ENCODE peak calls at places on chromosomes 7 and 10, in nine cellular contexts. X, G, U, D, F, P, Q, C and O are unnamed samples.

GRCh38 chr7:2175514-2175913 is 57.2 kb downstream of the MAD1L1 start:
- DNase-seq in F (peak; percentile 91), Q (no peak), G (peak; percentile 48), U (peak; percentile 55), X (no peak), C (no peak), P (peak; percentile 55), D (no peak), O (no peak)

GRCh38 chr10:118407742-118408141 is 65.6 kb upstream of the FAM204A start:
- DNase-seq in C (no peak), X (no peak), U (no peak), P (no peak), Q (no peak), D (no peak), G (no peak), F (no peak), O (no peak)

GRCh38 chr7:42972703-42973500 is 40.7 kb downstream of the MRPL32 start:
- DNase-seq in C (peak; percentile 72), U (no peak), P (peak; percentile 81), Q (no peak), X (peak; percentile 73), D (no peak), F (peak; percentile 97), G (no peak), O (no peak)

GRCh38 chr10:34254596-34254995 is 560.5 kb downstream of the PARD3 start:
- DNase-seq in F (peak; percentile 74), D (no peak), C (no peak), X (no peak), P (no peak), Q (no peak), G (no peak), U (peak; percentile 94), O (no peak)

GRCh38 chr7:137006293-137006692 is 137.8 kb downstream of the CHRM2 start:
- DNase-seq in C (no peak), U (no peak), G (no peak), X (no peak), Q (no peak), P (no peak), F (no peak), D (no peak), O (no peak)

GRCh38 chr7:158729646-158730382 is 25.2 kb upstream of the NCAPG2 start:
- DNase-seq in P (no peak), C (no peak), Q (no peak), G (no peak), D (no peak), F (no peak), X (no peak), U (no peak), O (no peak)

GRCh38 chr10:97378933-97379921 is 21.9 kb downstream of the RRP12 start:
- DNase-seq in Q (no peak), X (no peak), F (no peak), U (no peak), G (no peak), C (no peak), P (no peak), D (no peak), O (no peak)

GRCh38 chr7:34282271-34282670 is 375.7 kb upstream of the NPSR1 start:
- DNase-seq in C (no peak), F (no peak), Q (no peak), D (no peak), X (no peak), P (no peak), G (no peak), U (no peak), O (no peak)

GRCh38 chr10:47456096-47456485 is 27.8 kb downstream of the ANXA8 start:
- DNase-seq in P (no peak), C (no peak), G (peak; percentile 6), Q (peak; percentile 54), X (peak; percentile 56), D (no peak), U (no peak), F (no peak), O (no peak)

GRCh38 chr10:96488161-96488935 is 25.4 kb downstream of the TLL2 start:
- DNase-seq in G (no peak), P (no peak), D (no peak), Q (no peak), U (no peak), C (no peak), F (peak; percentile 39), X (no peak), O (no peak)

GRCh38 chr10:102225646-102226541 is at the start of gene ELOVL3:
- DNase-seq in Q (peak; percentile 95), X (peak; percentile 96), C (peak; percentile 90), D (peak; percentile 96), F (peak; percentile 94), G (peak; percentile 90), U (peak; percentile 66), P (peak; percentile 94), O (peak; percentile 95)

GRCh38 chr10:88651131-88651541 is 13.1 kb upstream of the LIPF start:
- DNase-seq in Q (no peak), X (no peak), G (no peak), P (no peak), F (peak; percentile 76), U (no peak), C (no peak), D (no peak), O (no peak)

GRCh38 chr7:34042406-34042805 is 137.1 kb downstream of the BMPER start:
- DNase-seq in F (no peak), X (no peak), Q (no peak), P (no peak), D (no peak), G (no peak), U (no peak), C (no peak), O (no peak)

GRCh38 chr10:77214799-77215198 is 422.8 kb downstream of the KCNMA1 start:
- DNase-seq in Q (no peak), F (no peak), G (no peak), C (no peak), D (no peak), U (no peak), P (no peak), X (no peak), O (no peak)

GRCh38 chr10:77207182-77208165 is 430.1 kb downstream of the KCNMA1 start:
- DNase-seq in D (no peak), P (no peak), Q (no peak), X (no peak), U (no peak), G (no peak), F (no peak), C (no peak), O (no peak)

GRCh38 chr10:77208857-77209256 is 428.8 kb downstream of the KCNMA1 start:
- DNase-seq in Q (no peak), U (no peak), F (no peak), G (no peak), X (no peak), C (no peak), P (no peak), D (no peak), O (no peak)

GRCh38 chr10:77212632-77213031 is 425.0 kb downstream of the KCNMA1 start:
- DNase-seq in F (no peak), G (no peak), U (no peak), D (no peak), Q (no peak), X (no peak), P (no peak), C (no peak), O (no peak)

GRCh38 chr10:77210645-77211044 is 427.0 kb downstream of the KCNMA1 start:
- DNase-seq in U (no peak), X (no peak), G (no peak), P (no peak), D (no peak), Q (no peak), C (no peak), F (no peak), O (no peak)
- TF ChIP-seq CTCF in U (no peak), X (no peak), G (no peak), P (no peak), D (no peak), Q (no peak), C (no peak), F (no peak), O (no peak)

DNA sequence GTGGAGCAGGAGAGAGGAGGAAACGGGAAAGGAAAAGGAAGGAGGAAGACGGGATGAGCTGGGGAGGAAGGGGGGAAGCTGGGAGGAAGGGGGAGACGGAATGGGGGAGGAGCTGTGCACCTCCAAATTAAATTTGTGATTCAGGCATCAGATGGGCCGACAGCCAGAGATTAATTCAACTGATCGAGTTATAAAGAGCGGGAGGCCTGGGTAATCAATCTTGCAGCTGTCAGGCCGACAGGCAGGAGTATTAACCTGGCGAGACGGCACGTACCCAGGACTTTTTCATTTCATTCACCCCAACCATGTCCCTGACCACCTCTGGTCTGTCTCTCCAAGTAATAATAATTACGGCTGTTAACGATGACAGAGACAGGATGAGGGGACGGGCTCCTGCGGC is 26.2 kb downstream of the KAZALD1 start:
- DNase-seq in G (no peak), Q (no peak), U (no peak), D (no peak), C (no peak), F (no peak), X (no peak), P (no peak), O (no peak)
- H3K4me3 ChIP-seq in G (no peak overlapping the region), Q (no peak overlapping the region), U (no peak overlapping the region), D (no peak overlapping the region), C (no peak overlapping the region), F (no peak overlapping the region), X (no peak overlapping the region), P (no peak overlapping the region), O (no peak overlapping the region)

DNA sequence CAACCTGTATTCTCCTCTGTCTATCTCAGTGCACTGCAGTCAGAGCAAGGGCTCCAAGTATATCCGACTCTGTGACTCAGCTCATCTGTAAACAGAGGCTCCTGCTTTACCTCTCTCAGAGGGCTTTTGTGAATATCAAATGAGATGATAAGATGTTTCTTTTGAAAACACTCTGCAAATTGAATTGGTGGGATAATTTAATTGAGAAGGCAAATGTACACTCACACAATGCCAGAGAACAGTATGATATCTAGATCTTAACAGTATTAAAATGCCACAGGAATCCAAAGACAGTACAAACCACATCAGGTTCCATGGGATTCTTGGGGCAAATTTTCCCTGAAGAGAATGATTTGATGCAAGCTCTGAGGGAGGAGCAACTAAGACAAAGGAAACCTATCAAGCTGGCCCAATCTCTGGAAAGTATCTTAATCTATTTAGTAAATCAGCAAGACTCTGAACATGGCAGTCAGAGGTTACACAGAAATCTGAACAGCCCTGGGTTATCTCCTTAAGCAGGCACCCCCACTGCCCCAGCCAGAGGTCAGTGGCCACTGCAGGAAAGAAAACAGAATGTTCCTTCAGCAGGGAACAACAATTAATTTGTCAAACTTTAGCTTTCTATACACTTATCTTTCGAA is 45.9 kb downstream of the DOCK4 start:
- DNase-seq in P (peak; percentile 24), F (peak; percentile 51), C (no peak), U (no peak), D (no peak), Q (no peak), G (no peak), X (no peak), O (no peak)
- H3K27ac ChIP-seq in P (peak overlapping the region; percentile 9), F (peak overlapping the region; percentile 36), C (no peak overlapping the region), U (no peak overlapping the region), D (no peak overlapping the region), Q (peak overlapping the region; percentile 56), G (no peak overlapping the region), X (no peak overlapping the region), O (peak overlapping the region; percentile 42)

GRCh38 chr10:32210306-32211045 is 136.5 kb downstream of the EPC1 start:
- DNase-seq in U (no peak), Q (no peak), D (no peak), F (peak; percentile 60), P (no peak), G (no peak), X (no peak), C (no peak), O (no peak)
- TF ChIP-seq CTCF in U (peak; percentile 46), Q (peak; percentile 49), D (no peak), F (peak; percentile 67), P (peak; percentile 42), G (peak; percentile 26), X (no peak), C (no peak), O (peak; percentile 61)